ENCODE peak calls at places on chromosomes 12 and 14, in ten cellular contexts. Y is tibial artery, N is lung, U is IMR-90, X is body of pancreas, F is PC-9, H is colonic mucosa, T is lower lobe of right lung, P is RWPE2, O is SK-N-SH. M is an unnamed sample. For H3K9me3, the result is how much of the 10 kb centered on the place peaks cover.

GRCh38 chr12:32125455-32126084 is 18.9 kb downstream of the BICD1 start:
- DNase-seq in Y (no peak), T (no peak), U (peak), P (no peak), H (no peak), N (no peak), F (peak), X (no peak), O (no peak), M (no peak)

GRCh38 chr12:99983721-99984258 is 946 bp downstream of the ANKS1B start:
- DNase-seq in U (no peak), F (no peak), P (no peak), Y (no peak), O (peak), X (no peak), H (no peak), T (no peak), N (no peak), M (no peak)

GRCh38 chr12:19382111-19382526 is 57.2 kb upstream of the AEBP2 start:
- DNase-seq in P (no peak), O (no peak), X (no peak), Y (no peak), U (peak), H (no peak), N (no peak), T (no peak), F (peak), M (no peak)

GRCh38 chr14:23113346-23114119 is 5.5 kb downstream of the CEBPE start:
- DNase-seq in O (no peak), H (no peak), X (no peak), N (no peak), P (no peak), Y (no peak), T (no peak), U (peak), F (no peak), M (no peak)

GRCh38 chr12:6653342-6653741 is 6.1 kb upstream of the ACRBP start:
- DNase-seq in Y (no peak), F (no peak), P (no peak), O (no peak), X (no peak), U (no peak), H (no peak), T (no peak), N (no peak), M (no peak)

GRCh38 chr14:93090826-93091583 is 24.7 kb downstream of the ITPK1 start:
- DNase-seq in N (no peak), Y (no peak), O (peak), X (no peak), H (no peak), F (no peak), U (no peak), T (no peak), P (no peak), M (no peak)

GRCh38 chr14:30573203-30573814 is 14.4 kb downstream of the G2E3 start:
- DNase-seq in U (peak), O (no peak), H (no peak), T (no peak), Y (no peak), N (no peak), X (no peak), P (no peak), F (no peak), M (no peak)

GRCh38 chr12:74903522-74903921 is 306.1 kb downstream of the KCNC2 start:
- DNase-seq in H (no peak), N (no peak), F (no peak), Y (no peak), P (no peak), O (no peak), U (no peak), T (no peak), X (no peak), M (no peak)

GRCh38 chr12:12976366-12976765 is 23.7 kb downstream of the HEBP1 start:
- DNase-seq in N (no peak), F (peak), H (no peak), X (no peak), O (no peak), Y (peak), P (no peak), U (peak), T (no peak), M (peak)

GRCh38 chr14:21631084-21631483 is 3.7 kb downstream of the OR10G2 start:
- DNase-seq in F (peak), N (no peak), X (no peak), H (no peak), O (no peak), Y (no peak), U (no peak), P (no peak), T (no peak), M (no peak)

GRCh38 chr12:72136792-72137191 is 135.4 kb upstream of the TRHDE start:
- DNase-seq in N (no peak), O (no peak), X (no peak), P (no peak), Y (no peak), U (no peak), H (no peak), T (no peak), F (no peak), M (no peak)

GRCh38 chr12:65300679-65301349 is 22.3 kb downstream of the MSRB3 start:
- DNase-seq in X (no peak), Y (no peak), P (no peak), U (peak), O (no peak), N (no peak), T (no peak), F (no peak), H (no peak), M (no peak)

GRCh38 chr14:61527325-61528100 is 167.8 kb upstream of the HIF1A start:
- DNase-seq in H (no peak), F (peak), Y (no peak), T (no peak), X (peak), U (peak), N (no peak), P (no peak), O (no peak), M (no peak)

GRCh38 chr12:113142173-113142885 is 6.8 kb upstream of the RASAL1 start:
- DNase-seq in H (peak), P (no peak), T (peak), X (peak), N (no peak), O (peak), U (no peak), F (no peak), Y (peak), M (no peak)

GRCh38 chr12:6786416-6787094 is 2.8 kb upstream of the CD4 start:
- DNase-seq in T (no peak), X (no peak), N (no peak), U (no peak), H (no peak), P (no peak), F (no peak), Y (no peak), O (no peak), M (no peak)

GRCh38 chr12:4506870-4507269 is 31.8 kb upstream of the RAD51AP1 start:
- DNase-seq in U (peak), Y (no peak), T (no peak), H (no peak), O (no peak), F (no peak), N (no peak), X (no peak), P (no peak), M (no peak)

GRCh38 chr12:70920891-70921290 is 353 bp upstream of the PTPRR start:
- DNase-seq in X (no peak), T (no peak), N (no peak), U (no peak), F (no peak), P (no peak), Y (no peak), O (no peak), H (no peak), M (no peak)

GRCh38 chr12:4274396-4274959 is 916 bp downstream of the CCND2 start:
- DNase-seq in T (no peak), U (no peak), H (peak), N (no peak), F (no peak), O (no peak), Y (no peak), X (no peak), P (no peak), M (no peak)

GRCh38 chr14:28754209-28754985 is 12.2 kb upstream of the FOXG1 start:
- DNase-seq in T (no peak), P (no peak), Y (no peak), N (no peak), O (peak), F (no peak), X (peak), H (peak), U (peak), M (peak)

GRCh38 chr14:35506927-35507326 is 27.0 kb upstream of the INSM2 start:
- DNase-seq in N (no peak), P (no peak), U (peak), O (no peak), T (no peak), X (no peak), F (no peak), H (no peak), Y (no peak), M (no peak)

DNA sequence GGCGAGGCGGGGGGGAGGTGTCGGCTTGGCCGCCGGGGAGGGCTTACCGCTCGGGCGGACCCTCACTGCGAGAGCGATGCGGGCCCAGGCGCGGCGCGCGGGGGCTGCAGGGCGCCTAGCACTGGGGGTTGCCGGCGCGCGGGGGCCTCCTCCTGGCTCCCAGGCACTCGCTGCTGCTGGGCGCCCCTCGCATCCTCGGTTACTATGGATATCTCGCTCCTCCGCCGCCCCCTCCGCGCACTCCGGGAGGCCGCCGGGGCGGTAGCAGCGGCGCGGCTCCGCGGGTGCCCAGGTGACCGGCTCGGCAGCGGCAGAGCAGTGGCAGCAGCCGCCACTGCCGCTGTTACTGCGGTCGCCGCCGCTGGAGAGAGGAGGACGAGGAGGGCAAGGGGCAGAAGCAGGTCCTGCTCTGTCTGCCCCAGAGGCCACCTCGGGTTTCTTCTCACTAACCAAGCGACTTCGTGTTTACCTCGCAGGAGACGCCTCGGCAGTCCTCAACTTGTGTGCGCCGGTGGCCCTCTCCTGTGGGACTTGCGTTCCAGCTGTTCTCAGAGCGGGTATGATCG is 250.1 kb downstream of the APAF1 start:
- DNase-seq in Y (no peak), F (no peak), T (no peak), P (no peak), H (no peak), U (no peak), N (no peak), X (no peak), O (peak), M (no peak)
- H3K4me3 ChIP-seq in Y (peak), F (no peak), T (no peak), P (no peak), H (no peak), U (no peak), N (no peak), X (peak), O (peak), M (no peak)

GRCh38 chr12:56189918-56190694 is 823 bp upstream of the SMARCC2 start:
- DNase-seq in P (peak), Y (peak), F (peak), T (peak), H (peak), U (peak), N (peak), X (peak), O (peak), M (peak)
- TF ChIP-seq CTCF in P (no peak), Y (peak), F (peak), T (no peak), H (no peak), U (no peak), N (no peak), X (peak), O (no peak), M (no peak)

DNA sequence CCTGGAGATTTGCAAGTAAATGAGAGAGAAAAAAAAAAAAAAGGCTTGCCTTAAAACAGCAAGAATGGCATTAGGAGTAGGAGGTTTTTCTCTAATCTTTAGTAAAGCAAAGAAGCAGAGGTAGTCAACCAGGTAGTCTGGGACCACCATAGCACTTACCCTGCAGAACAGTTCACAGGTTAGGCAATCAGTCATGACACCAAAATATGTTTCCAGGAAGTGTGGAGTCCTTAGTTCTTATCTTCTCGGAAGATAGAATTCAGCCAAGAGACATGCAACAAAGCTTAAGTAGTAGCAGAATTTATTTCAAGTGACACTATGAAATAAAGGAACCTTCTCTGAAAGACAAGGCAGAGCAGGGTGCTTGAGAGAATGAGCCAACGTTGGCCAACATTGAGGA is 295.8 kb downstream of the IPO8 start:
- DNase-seq in N (no peak), P (no peak), U (no peak), T (no peak), H (no peak), F (no peak), X (no peak), Y (no peak), O (no peak), M (no peak)
- H3K9me3 ChIP-seq in N (under half), P (under half), U (under half), T (under half), H (under half), F (under half), X (under half), Y (under half), O (under half), M (under half)

GRCh38 chr14:54908230-54908629 is 5.6 kb upstream of the GCH1 start:
- DNase-seq in N (no peak), P (no peak), X (no peak), O (no peak), Y (no peak), F (no peak), U (no peak), T (no peak), H (no peak), M (no peak)
- H3K4me3 ChIP-seq in N (no peak), P (no peak), X (no peak), O (no peak), Y (no peak), F (no peak), U (no peak), T (no peak), H (no peak), M (no peak)

DNA sequence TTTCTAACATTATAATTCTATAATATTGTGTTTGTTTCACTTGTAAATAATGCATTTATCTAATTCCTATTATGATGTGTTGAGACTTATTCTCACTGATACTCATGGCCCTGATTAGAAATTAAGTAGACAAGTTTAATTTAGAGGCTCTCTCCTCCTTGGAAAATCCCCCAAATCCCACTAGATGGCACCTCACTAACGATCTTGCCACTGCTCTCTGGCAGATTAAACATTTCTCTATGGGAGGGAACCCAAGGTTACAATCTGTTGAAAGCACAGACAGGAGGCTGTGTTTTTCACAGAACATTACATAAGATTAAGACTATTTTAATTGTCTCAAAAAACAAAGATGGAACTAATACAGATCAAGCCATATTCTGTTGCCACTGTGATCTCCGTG is 318.7 kb downstream of the LRFN5 start:
- DNase-seq in N (no peak), U (peak), F (no peak), O (no peak), H (no peak), T (no peak), P (no peak), X (no peak), Y (no peak), M (no peak)
- TF ChIP-seq CTCF in N (no peak), U (peak), F (no peak), O (peak), H (no peak), T (no peak), P (peak), X (peak), Y (no peak), M (no peak)